ENCODE peak calls at places on chromosome 15, in four cellular contexts. F is K562, M is GM12878, D is WTC11. S is an unnamed sample.

GRCh38 chr15:39680868-39681267 is 100.0 kb downstream of the THBS1 start:
- DNase-seq in F (no peak), M (no peak), D (no peak), S (no peak)

GRCh38 chr15:64324513-64324912 is 31.5 kb downstream of the CSNK1G1 start:
- DNase-seq in F (no peak), M (no peak), D (no peak), S (no peak)

GRCh38 chr15:90697180-90697579 is 20.0 kb upstream of the BLM start:
- DNase-seq in F (no peak), M (no peak), D (no peak), S (no peak)

GRCh38 chr15:51103330-51103729 is 8.6 kb upstream of the TNFAIP8L3 start:
- DNase-seq in F (no peak), M (no peak), D (no peak), S (no peak)

GRCh38 chr15:73030280-73030679 is 22.0 kb upstream of the NEO1 start:
- DNase-seq in F (no peak), M (no peak), D (no peak), S (no peak)

GRCh38 chr15:96324900-96325299 is 5.6 kb upstream of the NR2F2 start:
- DNase-seq in F (no peak), M (no peak), D (no peak), S (no peak)

GRCh38 chr15:86162172-86162591 is 82.5 kb downstream of the AGBL1 start:
- DNase-seq in F (no peak), M (no peak), D (no peak), S (no peak)

GRCh38 chr15:83871808-83872559 is 218.1 kb downstream of the ADAMTSL3 start:
- DNase-seq in F (peak), M (peak), D (no peak), S (no peak)

GRCh38 chr15:69120732-69121131 is 39.7 kb upstream of the GLCE start:
- DNase-seq in F (no peak), M (no peak), D (no peak), S (no peak)

GRCh38 chr15:78989701-78990248 is 44.9 kb upstream of the CTSH start:
- DNase-seq in F (no peak), M (no peak), D (no peak), S (no peak)

GRCh38 chr15:78565097-78565950 is at the start of gene CHRNA5:
- DNase-seq in F (peak), M (peak), D (peak), S (peak)

GRCh38 chr15:89112341-89112971 is 24.2 kb downstream of the ABHD2 start:
- DNase-seq in F (no peak), M (peak), D (no peak), S (no peak)

GRCh38 chr15:93130111-93130510 is 41.1 kb upstream of the RGMA start:
- DNase-seq in F (no peak), M (no peak), D (no peak), S (peak)

GRCh38 chr15:86541540-86541939 is 461.9 kb downstream of the AGBL1 start:
- DNase-seq in F (no peak), M (no peak), D (no peak), S (no peak)

GRCh38 chr15:99502661-99503060 is 63.1 kb upstream of the MEF2A start:
- DNase-seq in F (no peak), M (no peak), D (no peak), S (no peak)

GRCh38 chr15:61319892-61320291 is 90.8 kb upstream of the RORA start:
- DNase-seq in F (no peak), M (no peak), D (no peak), S (no peak)

GRCh38 chr15:40449275-40449674 is 8.5 kb downstream of the BAHD1 start:
- DNase-seq in F (no peak), M (no peak), D (no peak), S (no peak)

GRCh38 chr15:55587321-55588069 is 650 bp downstream of the PYGO1 start:
- DNase-seq in F (peak), M (no peak), D (peak), S (peak)

GRCh38 chr15:63514533-63514943 is 10.1 kb downstream of the USP3 start:
- DNase-seq in F (no peak), M (no peak), D (no peak), S (no peak)

GRCh38 chr15:85934691-85935090 is 140.0 kb upstream of the KLHL25 start:
- DNase-seq in F (no peak), M (no peak), D (no peak), S (no peak)

GRCh38 chr15:90598053-90598577 is 68.4 kb downstream of the CRTC3 start:
- DNase-seq in F (peak), M (peak), D (peak), S (no peak)

GRCh38 chr15:65223996-65224395 is 12.7 kb upstream of the CILP start:
- DNase-seq in F (no peak), M (no peak), D (no peak), S (no peak)

GRCh38 chr15:67753901-67754300 is 71.4 kb upstream of the SKOR1 start:
- DNase-seq in F (no peak), M (no peak), D (no peak), S (no peak)
- TF ChIP-seq USF1 in F (no peak), M (no peak), D (no peak), S (no peak)

DNA sequence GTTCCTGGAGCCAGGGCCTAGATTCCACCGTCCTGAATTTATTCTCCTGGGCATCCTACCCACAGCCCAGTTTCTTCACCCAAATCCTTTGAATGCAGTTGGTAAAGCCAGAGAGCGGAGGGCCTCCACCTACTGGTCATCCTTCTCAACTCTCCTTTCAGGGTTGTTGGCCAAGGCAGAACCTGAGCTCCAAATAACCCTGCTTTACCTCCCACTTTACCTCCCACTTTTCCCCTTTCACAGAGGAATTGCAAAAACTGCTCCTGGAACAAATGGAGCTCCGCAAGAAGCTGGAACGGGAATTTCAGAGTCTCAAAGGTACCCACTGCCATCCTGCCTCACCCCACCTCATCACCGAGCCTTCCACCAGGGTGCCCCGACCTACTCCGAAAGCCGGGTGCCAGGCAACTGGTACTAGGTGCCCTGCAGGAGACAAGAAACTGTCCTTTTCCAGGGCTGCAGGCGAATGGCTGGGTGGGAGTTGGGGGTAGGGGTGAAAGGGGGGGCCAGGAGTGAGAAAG is 6.8 kb downstream of the SKOR1 start:
- DNase-seq in F (no peak), M (no peak), D (peak), S (peak)
- TF ChIP-seq USF1 in F (no peak), M (no peak), D (no peak), S (no peak)

DNA sequence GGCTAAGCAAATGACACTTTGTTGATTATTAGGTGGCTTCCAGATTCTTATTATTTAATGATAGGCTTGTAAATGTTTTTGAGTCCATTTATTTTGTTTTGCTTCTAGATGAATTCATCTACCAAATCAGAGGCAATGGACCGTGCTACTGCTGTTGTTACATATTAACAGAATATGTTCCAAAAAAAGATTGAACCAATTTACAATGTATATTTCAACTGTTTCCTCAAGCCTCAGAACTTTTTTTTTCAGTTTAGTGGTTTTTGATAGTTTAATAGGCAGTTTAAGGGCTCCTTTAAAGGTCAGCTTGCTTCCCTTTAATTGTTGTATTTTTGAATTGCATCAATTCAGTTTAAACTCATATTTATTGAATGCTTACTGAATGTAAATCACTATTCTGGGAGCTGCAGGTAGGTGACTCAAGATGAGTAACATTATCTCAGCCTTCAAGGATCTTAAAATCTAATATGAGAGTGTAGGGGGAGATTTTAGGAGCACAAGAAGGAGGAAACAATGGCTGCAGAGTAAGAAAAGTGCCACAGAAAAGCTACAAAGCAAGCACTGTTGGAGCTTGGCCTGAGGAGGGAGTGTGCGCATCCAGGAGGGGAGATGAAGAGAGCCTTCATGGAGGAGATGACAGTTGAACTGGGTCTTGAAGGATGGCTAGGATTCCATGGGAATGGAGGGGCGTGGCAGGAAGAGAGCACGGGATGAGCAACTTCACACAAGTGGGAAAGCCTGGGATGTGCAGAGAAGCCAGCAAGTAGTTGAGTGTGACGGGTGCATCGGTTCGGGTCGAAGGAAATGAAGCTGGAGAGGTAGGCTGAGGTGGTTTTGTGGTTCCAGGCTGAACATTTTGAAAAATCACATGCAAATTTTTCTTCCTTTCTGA is 14.7 kb downstream of the MAP2K1 start:
- DNase-seq in F (no peak), M (no peak), D (peak), S (no peak)
- TF ChIP-seq USF1 in F (no peak), M (no peak), D (no peak), S (no peak)

DNA sequence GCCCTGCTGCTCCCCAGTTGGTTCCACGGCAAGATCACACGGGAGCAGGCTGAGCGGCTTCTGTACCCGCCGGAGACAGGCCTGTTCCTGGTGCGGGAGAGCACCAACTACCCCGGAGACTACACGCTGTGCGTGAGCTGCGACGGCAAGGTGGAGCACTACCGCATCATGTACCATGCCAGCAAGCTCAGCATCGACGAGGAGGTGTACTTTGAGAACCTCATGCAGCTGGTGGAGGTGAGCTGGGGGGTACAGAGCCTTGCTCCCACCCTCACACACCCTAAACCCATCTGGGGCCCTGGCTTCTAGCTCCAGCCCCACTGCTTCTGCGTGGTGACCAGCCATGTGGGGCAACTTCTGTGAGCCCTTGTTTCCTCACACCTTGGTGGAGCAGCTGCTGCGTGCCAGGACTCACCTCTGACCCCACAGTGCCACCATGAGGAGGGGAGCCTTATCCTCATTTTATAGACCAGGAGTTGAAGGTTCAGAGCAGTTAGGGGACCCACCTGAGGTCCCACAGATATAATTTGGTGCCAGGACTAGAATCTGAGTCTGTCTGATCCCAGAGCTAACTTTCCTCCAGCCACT is 13.3 kb upstream of the LMAN1L start:
- DNase-seq in F (no peak), M (no peak), D (no peak), S (no peak)
- TF ChIP-seq USF1 in F (no peak), M (no peak), D (no peak), S (no peak)

GRCh38 chr15:33068531-33068990 is 126.0 kb downstream of the FMN1 start:
- DNase-seq in F (no peak), M (no peak), D (no peak), S (peak)
- TF ChIP-seq USF1 in F (no peak), M (no peak), D (no peak), S (no peak)

DNA sequence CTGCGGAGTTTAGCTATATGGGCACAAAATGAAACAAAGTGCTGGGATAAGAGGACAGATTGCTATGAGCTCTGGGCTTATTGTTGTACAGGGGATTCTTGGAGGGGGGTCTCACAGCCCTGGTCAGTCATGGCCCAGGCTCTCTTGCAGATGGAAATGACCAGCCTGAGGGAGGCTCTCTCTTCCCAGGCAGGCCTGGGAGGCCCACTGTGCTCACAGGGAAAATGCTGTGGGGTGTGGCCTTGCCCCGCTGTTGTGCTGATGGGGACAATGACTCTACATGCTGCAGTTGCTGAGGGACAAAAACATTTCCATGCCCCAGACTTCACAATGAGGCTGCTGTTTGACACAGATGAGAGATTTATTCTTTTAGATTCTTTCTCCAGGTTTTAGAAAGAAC is 202.2 kb downstream of the KLF13 start:
- DNase-seq in F (no peak), M (no peak), D (no peak), S (no peak)
- TF ChIP-seq USF1 in F (no peak), M (no peak), D (no peak), S (no peak)

GRCh38 chr15:101349497-101349951 is 54.5 kb upstream of the SNRPA1 start:
- DNase-seq in F (no peak), M (no peak), D (no peak), S (no peak)
- TF ChIP-seq USF1 in F (no peak), M (no peak), D (no peak), S (no peak)

GRCh38 chr15:28934645-28935044 is 48.9 kb downstream of the APBA2 start:
- DNase-seq in F (no peak), M (no peak), D (no peak), S (no peak)

GRCh38 chr15:28932361-28932760 is 46.6 kb downstream of the APBA2 start:
- DNase-seq in F (no peak), M (no peak), D (no peak), S (no peak)

GRCh38 chr15:28931828-28932227 is 46.1 kb downstream of the APBA2 start:
- DNase-seq in F (no peak), M (no peak), D (no peak), S (no peak)

GRCh38 chr15:28935316-28935715 is 49.5 kb downstream of the APBA2 start:
- DNase-seq in F (peak), M (no peak), D (peak), S (no peak)

DNA sequence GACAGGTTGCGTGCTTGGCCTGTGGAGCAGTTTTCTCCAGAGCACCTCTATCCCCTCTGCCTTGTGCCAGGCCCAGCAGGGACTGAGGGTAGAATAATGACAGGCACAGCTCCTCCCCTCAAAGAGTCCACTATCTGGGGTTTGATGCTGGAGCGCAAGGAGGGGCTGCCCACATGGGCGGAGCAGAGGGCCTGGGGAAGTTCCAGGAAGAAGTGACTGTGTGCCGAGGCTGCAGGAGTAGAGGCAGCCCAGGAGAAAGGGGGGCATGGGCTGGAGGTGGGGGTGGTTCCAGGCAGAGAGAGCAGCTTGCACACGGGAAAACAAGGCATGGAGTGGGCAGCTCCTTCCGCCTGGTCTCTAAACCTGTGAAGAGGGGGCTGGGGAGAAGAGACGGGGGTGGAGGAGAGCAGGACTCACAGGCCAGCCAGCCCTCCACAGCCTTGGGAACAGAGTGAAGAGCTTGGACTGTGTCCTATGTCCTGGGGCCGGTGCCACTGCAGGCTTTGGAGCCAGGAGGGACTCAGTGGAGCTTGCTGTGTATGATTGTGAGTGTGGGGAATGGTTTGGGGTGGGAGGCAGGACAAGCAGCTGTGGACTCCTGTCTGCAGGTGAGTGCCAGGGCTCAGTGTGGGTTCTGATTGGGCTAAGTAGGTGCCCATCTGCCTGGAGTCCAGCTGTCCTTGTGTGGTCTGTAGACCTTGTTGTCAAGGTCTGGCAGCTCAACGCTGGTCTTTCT is 48.1 kb downstream of the APBA2 start:
- DNase-seq in F (peak), M (no peak), D (no peak), S (no peak)
- TF ChIP-seq USF1 in F (no peak), M (no peak), D (no peak), S (no peak)

DNA sequence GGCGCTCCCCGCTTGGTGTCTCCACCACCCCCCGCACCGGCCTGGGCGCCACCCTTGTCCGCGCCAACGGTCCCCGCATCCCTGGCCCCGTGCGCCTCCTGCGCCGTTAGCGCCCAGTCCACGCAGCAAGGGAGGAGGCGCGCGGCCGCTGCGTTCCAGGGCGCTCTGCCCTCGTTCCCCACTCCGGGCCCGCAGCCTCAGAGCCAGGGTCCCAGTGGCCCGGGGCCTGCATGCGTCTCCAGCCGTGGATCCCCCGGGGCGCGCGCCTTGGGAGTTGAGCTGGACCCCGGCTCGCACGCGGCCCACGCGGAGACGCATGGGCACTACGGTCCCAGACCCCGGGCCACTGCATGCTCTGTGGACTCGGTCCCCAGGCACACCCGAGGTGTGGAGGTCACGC is 7.4 kb upstream of the ITPKA start:
- DNase-seq in F (no peak), M (no peak), D (no peak), S (peak)
- TF ChIP-seq USF1 in F (no peak), M (no peak), D (no peak), S (no peak)

S was measured in SK-N-SH.